ENCODE peak calls at places on chromosomes 16 and 17, in ten cellular contexts. P is K562, R is transverse colon, G is suprapubic skin, S is esophagus muscularis mucosa, N is stomach, I is HepG2, O is tibial nerve, K is sigmoid colon, H is H1. Y is an unnamed sample.
A peak's percentile ranks its signal among the peaks of the same experiment; 100 is the strongest.

GRCh38 chr17:79914813-79915740 is 75.8 kb upstream of the CBX4 start:
- DNase-seq in P (no peak), R (no peak), G (no peak), S (no peak), N (no peak), I (no peak), O (no peak), K (no peak), H (no peak), Y (no peak)

GRCh38 chr17:80780381-80781187 is 211.1 kb upstream of the CHMP6 start:
- DNase-seq in P (no peak), R (no peak), G (peak; percentile 41), S (no peak), N (no peak), I (no peak), O (no peak), K (peak; percentile 64), H (no peak), Y (no peak)

GRCh38 chr16:85395913-85396878 is 216.9 kb upstream of the GSE1 start:
- DNase-seq in P (no peak), R (no peak), G (no peak), S (no peak), N (no peak), I (no peak), O (no peak), K (peak; percentile 73), H (no peak), Y (peak; percentile 37)

GRCh38 chr17:75250009-75250471 is 11.4 kb downstream of the GGA3 start:
- DNase-seq in P (no peak), R (peak; percentile 57), G (no peak), S (no peak), N (peak; percentile 40), I (no peak), O (no peak), K (no peak), H (no peak), Y (no peak)

GRCh38 chr16:85148959-85149358 is 36.7 kb upstream of the CIBAR2 start:
- DNase-seq in P (no peak), R (no peak), G (no peak), S (no peak), N (no peak), I (no peak), O (no peak), K (no peak), H (no peak), Y (no peak)

GRCh38 chr16:79171504-79172240 is 428.9 kb downstream of the MAF start:
- DNase-seq in P (no peak), R (no peak), G (no peak), S (no peak), N (no peak), I (no peak), O (no peak), K (no peak), H (no peak), Y (no peak)

GRCh38 chr17:65553009-65553645 is 8.3 kb downstream of the AXIN2 start:
- DNase-seq in P (no peak), R (no peak), G (no peak), S (no peak), N (no peak), I (no peak), O (no peak), K (no peak), H (no peak), Y (no peak)

GRCh38 chr17:48592097-48592496 is 1.5 kb downstream of the HOXB5 start:
- DNase-seq in P (no peak), R (no peak), G (no peak), S (no peak), N (no peak), I (no peak), O (no peak), K (no peak), H (no peak), Y (no peak)

GRCh38 chr16:53071748-53072301 is 17.0 kb downstream of the CHD9 start:
- DNase-seq in P (no peak), R (peak; percentile 51), G (no peak), S (no peak), N (no peak), I (no peak), O (peak; percentile 45), K (peak; percentile 90), H (no peak), Y (peak; percentile 84)

DNA sequence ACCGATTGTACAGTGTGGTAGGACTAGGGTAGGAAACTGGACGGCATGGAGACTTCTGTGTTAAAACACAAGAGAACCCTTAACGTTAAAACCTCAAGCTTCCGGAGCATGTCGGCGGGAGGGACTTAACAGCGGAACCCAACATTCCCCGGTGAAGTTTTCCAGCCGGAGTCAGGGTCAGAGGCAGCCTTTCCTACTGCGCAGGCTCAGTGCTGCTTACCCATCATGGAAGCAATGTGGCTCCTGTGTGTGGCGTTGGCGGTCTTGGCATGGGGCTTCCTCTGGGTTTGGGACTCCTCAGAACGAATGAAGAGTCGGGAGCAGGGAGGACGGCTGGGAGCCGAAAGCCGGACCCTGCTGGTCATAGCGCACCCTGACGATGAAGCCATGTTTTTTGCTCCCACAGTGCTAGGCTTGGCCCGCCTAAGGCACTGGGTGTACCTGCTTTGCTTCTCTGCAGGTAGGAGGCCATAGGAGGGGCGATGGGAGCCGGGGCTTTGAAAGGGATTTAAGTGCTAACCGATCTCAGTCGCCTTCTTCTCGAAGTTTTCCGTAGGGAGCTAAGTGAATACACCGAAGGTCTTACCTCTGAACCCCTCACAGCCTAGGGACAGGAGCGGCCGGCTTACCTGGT is at the start of gene PIGL:
- DNase-seq in P (peak; percentile 75), R (peak; percentile 91), G (peak; percentile 92), S (peak; percentile 97), N (peak; percentile 90), I (peak; percentile 93), O (peak; percentile 83), K (peak; percentile 96), H (peak; percentile 75), Y (peak; percentile 88)
- H3K27me3 ChIP-seq in P (no peaks in the 10 kb centered on the region), R (no peaks in the 10 kb centered on the region), G (no peaks in the 10 kb centered on the region), S (no peaks in the 10 kb centered on the region), N (no peaks in the 10 kb centered on the region), I (no peaks in the 10 kb centered on the region), O (no peaks in the 10 kb centered on the region), K (no peaks in the 10 kb centered on the region), H (no peaks in the 10 kb centered on the region), Y (no peaks in the 10 kb centered on the region)

DNA sequence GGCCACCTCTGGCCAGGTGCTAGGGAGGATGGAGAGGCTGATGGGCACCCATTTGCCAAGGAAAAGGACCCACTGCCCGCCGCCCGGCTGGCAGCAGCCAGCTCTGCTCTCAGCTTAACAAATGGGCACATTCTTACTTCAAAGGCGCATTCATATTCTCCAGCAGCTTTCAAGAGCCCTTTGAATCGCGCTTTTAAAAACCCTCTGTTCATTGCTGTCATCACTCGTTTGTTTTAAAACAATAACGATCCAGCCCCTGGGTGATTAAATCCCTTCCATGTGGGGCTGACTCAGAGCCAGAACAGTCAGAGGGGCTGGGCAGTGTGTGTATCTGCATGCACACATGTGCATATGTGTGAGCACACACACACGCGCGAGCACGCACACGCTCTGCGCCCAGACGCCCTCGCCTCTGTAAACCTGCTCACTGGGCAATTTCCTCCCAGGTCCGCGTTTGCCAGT is 133.2 kb downstream of the SDK2 start:
- DNase-seq in P (no peak), R (no peak), G (no peak), S (no peak), N (no peak), I (no peak), O (no peak), K (no peak), H (no peak), Y (no peak)
- TF ChIP-seq EP300 in P (no peak), R (no peak), G (no peak), S (no peak), N (no peak), I (no peak), O (no peak), K (no peak), H (no peak), Y (no peak)

GRCh38 chr17:45952814-45953320 is 46.2 kb upstream of the STH start:
- DNase-seq in P (no peak), R (no peak), G (no peak), S (no peak), N (no peak), I (no peak), O (no peak), K (no peak), H (no peak), Y (no peak)

GRCh38 chr17:45951941-45952340 is 47.1 kb upstream of the STH start:
- DNase-seq in P (peak; percentile 54), R (no peak), G (no peak), S (no peak), N (no peak), I (no peak), O (no peak), K (no peak), H (no peak), Y (no peak)

GRCh38 chr17:45950888-45951287 is 48.2 kb upstream of the STH start:
- DNase-seq in P (no peak), R (no peak), G (no peak), S (no peak), N (no peak), I (no peak), O (no peak), K (no peak), H (no peak), Y (no peak)

GRCh38 chr17:45949755-45950320 is 49.2 kb upstream of the STH start:
- DNase-seq in P (no peak), R (no peak), G (no peak), S (no peak), N (no peak), I (no peak), O (no peak), K (peak; percentile 55), H (no peak), Y (no peak)

DNA sequence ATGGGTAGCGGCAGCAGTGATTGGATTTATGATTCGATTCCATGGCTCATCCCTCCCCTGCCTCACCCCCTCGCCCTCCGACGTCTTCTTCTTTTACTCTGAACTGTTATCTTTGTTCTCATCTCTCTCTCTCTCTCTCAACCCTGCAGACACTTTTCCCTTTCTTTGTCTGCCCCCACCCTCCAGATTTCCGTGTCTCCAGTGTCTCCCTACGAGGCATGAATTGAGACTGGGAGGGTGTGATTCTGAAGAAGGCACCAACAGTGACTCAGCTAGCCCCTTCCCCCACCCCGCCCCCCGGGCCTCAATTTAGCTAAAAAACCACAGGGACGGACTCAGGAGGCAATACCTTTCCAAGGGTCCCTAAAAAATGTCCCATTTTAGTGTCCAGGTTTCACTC is 47.6 kb upstream of the STH start:
- DNase-seq in P (no peak), R (no peak), G (no peak), S (no peak), N (no peak), I (no peak), O (no peak), K (peak; percentile 2), H (no peak), Y (no peak)
- H3K4me3 ChIP-seq in P (no peak overlapping the region), R (no peak overlapping the region), G (no peak overlapping the region), S (no peak overlapping the region), N (no peak overlapping the region), I (no peak overlapping the region), O (no peak overlapping the region), K (no peak overlapping the region), H (no peak overlapping the region), Y (no peak overlapping the region)

DNA sequence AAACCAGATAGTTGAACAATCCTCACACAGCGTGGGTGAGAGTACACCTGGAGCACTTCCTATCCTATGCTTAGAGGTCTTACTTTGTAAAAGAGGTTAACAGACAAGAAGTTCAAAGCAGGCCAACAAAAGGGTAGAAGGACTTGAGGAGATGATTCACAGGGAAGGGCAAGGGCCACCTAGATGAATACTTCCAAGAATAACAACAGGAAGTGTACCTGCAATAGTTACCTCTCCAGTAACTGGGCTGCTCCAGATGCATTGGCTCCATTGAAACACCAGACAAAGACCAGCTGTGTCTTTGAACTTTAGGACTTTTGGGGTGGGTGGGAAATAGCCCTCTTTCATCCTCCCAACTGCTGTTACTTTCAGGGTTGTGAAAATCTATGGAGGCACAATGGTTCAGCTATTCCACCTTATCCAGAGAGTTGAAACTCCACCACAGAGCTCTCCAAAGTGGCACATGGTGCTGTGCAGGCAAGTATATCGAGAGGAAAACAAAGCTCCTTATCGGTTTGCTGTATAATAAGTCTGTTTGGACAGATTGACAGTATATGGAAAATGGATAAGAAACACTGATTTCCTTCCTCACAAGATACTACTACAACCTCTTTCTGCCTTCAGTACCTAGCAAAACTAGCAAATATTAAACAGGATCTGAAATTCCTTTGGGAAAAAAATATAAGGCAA is 22.7 kb downstream of the RNF43 start:
- DNase-seq in P (no peak), R (no peak), G (no peak), S (no peak), N (no peak), I (peak; percentile 93), O (no peak), K (no peak), H (no peak), Y (no peak)
- H3K27me3 ChIP-seq in P (no peaks in the 10 kb centered on the region), R (no peaks in the 10 kb centered on the region), G (no peaks in the 10 kb centered on the region), S (no peaks in the 10 kb centered on the region), N (no peaks in the 10 kb centered on the region), I (no peaks in the 10 kb centered on the region), O (no peaks in the 10 kb centered on the region), K (no peaks in the 10 kb centered on the region), H (peaks cover 6% of the 10 kb centered on the region), Y (no peaks in the 10 kb centered on the region)